ENCODE peak calls at places on chromosomes 4 and X, in four cellular contexts. One of them, this sample, is unnamed.

GRCh38 chrX:84155938-84156337 is 32.1 kb downstream of the RPS6KA6 start:
- DNase-seq in H9: no peak
- DNase-seq in H1: no peak
- DNase-seq in IMR-90: peak; percentile 35
- DNase-seq in this sample: no peak

GRCh38 chr4:145909331-145909730 is 29.3 kb downstream of the ZNF827 start:
- DNase-seq in H9: peak; percentile 90
- DNase-seq in H1: peak; percentile 13
- DNase-seq in IMR-90: no peak
- DNase-seq in this sample: no peak

GRCh38 chr4:92129408-92129994 is 174.3 kb upstream of the GRID2 start:
- DNase-seq in H9: no peak
- DNase-seq in H1: no peak
- DNase-seq in IMR-90: no peak
- DNase-seq in this sample: no peak

GRCh38 chrX:989959-990510 is 222.4 kb downstream of the CRLF2 start:
- DNase-seq in H9: peak; percentile 87
- DNase-seq in H1: no peak
- DNase-seq in IMR-90: peak; percentile 56
- DNase-seq in this sample: peak; percentile 65

GRCh38 chr4:151048913-151049312 is 33.8 kb upstream of the LRBA start:
- DNase-seq in H9: no peak
- DNase-seq in H1: no peak
- DNase-seq in IMR-90: no peak
- DNase-seq in this sample: no peak

GRCh38 chr4:152460488-152460887 is 75.4 kb downstream of the FBXW7 start:
- DNase-seq in H9: no peak
- DNase-seq in H1: no peak
- DNase-seq in IMR-90: peak; percentile 78
- DNase-seq in this sample: peak; percentile 90

GRCh38 chr4:185165605-185166063 is 22.6 kb downstream of the SLC25A4 start:
- DNase-seq in H9: no peak
- DNase-seq in H1: no peak
- DNase-seq in IMR-90: peak; percentile 87
- DNase-seq in this sample: peak; percentile 75

GRCh38 chr4:24979554-24979953 is 51.2 kb downstream of the LGI2 start:
- DNase-seq in H9: peak; percentile 5
- DNase-seq in H1: no peak
- DNase-seq in IMR-90: no peak
- DNase-seq in this sample: no peak

GRCh38 chrX:150730719-150731118 is 37.5 kb downstream of the MTMR1 start:
- DNase-seq in H9: no peak
- DNase-seq in H1: no peak
- DNase-seq in IMR-90: peak; percentile 55
- DNase-seq in this sample: no peak

GRCh38 chr4:4260185-4260751 is 12.2 kb upstream of the TMEM128 start:
- DNase-seq in H9: no peak
- DNase-seq in H1: no peak
- DNase-seq in IMR-90: peak; percentile 63
- DNase-seq in this sample: peak; percentile 48

GRCh38 chrX:8726031-8726652 is 5.8 kb downstream of the ANOS1 start:
- DNase-seq in H9: no peak
- DNase-seq in H1: no peak
- DNase-seq in IMR-90: no peak
- DNase-seq in this sample: peak; percentile 35

GRCh38 chrX:20374866-20375530 is 108.3 kb upstream of the RPS6KA3 start:
- DNase-seq in H9: no peak
- DNase-seq in H1: no peak
- DNase-seq in IMR-90: no peak
- DNase-seq in this sample: peak; percentile 39

GRCh38 chr4:18980516-18981233 is 959.1 kb upstream of the LCORL start:
- DNase-seq in H9: no peak
- DNase-seq in H1: no peak
- DNase-seq in IMR-90: no peak
- DNase-seq in this sample: no peak

GRCh38 chr4:145709843-145710242 is 29.9 kb downstream of the C4orf51 start:
- DNase-seq in H9: no peak
- DNase-seq in H1: no peak
- DNase-seq in IMR-90: peak; percentile 98
- DNase-seq in this sample: peak; percentile 84

GRCh38 chrX:128518508-128518907 is 466.3 kb upstream of the ACTRT1 start:
- DNase-seq in H9: no peak
- DNase-seq in H1: no peak
- DNase-seq in IMR-90: peak; percentile 1
- DNase-seq in this sample: peak; percentile 0

GRCh38 chr4:128847074-128847724 is 37.7 kb downstream of the JADE1 start:
- DNase-seq in H9: no peak
- DNase-seq in H1: no peak
- DNase-seq in IMR-90: peak; percentile 36
- DNase-seq in this sample: no peak

GRCh38 chrX:143788265-143788664 is 67.7 kb upstream of the SPANXN2 start:
- DNase-seq in H9: no peak
- DNase-seq in H1: no peak
- DNase-seq in IMR-90: no peak
- DNase-seq in this sample: peak; percentile 46

GRCh38 chr4:184684491-184685189 is 35.1 kb downstream of the PRIMPOL start:
- DNase-seq in H9: no peak
- DNase-seq in H1: no peak
- DNase-seq in IMR-90: peak; percentile 17
- DNase-seq in this sample: peak; percentile 17

GRCh38 chrX:15947648-15948317 is 93.2 kb upstream of the AP1S2 start:
- DNase-seq in H9: peak; percentile 82
- DNase-seq in H1: peak; percentile 33
- DNase-seq in IMR-90: peak; percentile 63
- DNase-seq in this sample: peak; percentile 53

GRCh38 chr4:76813070-76813469 is 84.9 kb downstream of the SOWAHB start:
- DNase-seq in H9: no peak
- DNase-seq in H1: no peak
- DNase-seq in IMR-90: no peak
- DNase-seq in this sample: no peak

GRCh38 chrX:23334871-23335599 is 386 bp downstream of the PTCHD1 start:
- DNase-seq in H9: peak; percentile 57
- DNase-seq in H1: no peak
- DNase-seq in IMR-90: no peak
- DNase-seq in this sample: no peak

GRCh38 chr4:137610960-137611359 is 78.7 kb upstream of the PCDH18 start:
- DNase-seq in H9: peak; percentile 41
- DNase-seq in H1: no peak
- DNase-seq in IMR-90: peak; percentile 19
- DNase-seq in this sample: peak; percentile 41

GRCh38 chr4:36128689-36129088 is 115.6 kb downstream of the ARAP2 start:
- DNase-seq in H9: no peak
- DNase-seq in H1: no peak
- DNase-seq in IMR-90: peak; percentile 1
- DNase-seq in this sample: peak; percentile 49

GRCh38 chr4:98283219-98284199 is 22.3 kb downstream of the RAP1GDS1 start:
- DNase-seq in H9: no peak
- DNase-seq in H1: no peak
- DNase-seq in IMR-90: peak; percentile 55
- DNase-seq in this sample: no peak

GRCh38 chr4:136864580-136865185 is 667.6 kb downstream of the PCDH18 start:
- DNase-seq in H9: no peak
- DNase-seq in H1: no peak
- DNase-seq in IMR-90: peak; percentile 81
- DNase-seq in this sample: peak; percentile 80

GRCh38 chrX:68443155-68443868 is 10.0 kb upstream of the OPHN1 start:
- DNase-seq in H9: no peak
- DNase-seq in H1: no peak
- DNase-seq in IMR-90: peak; percentile 15
- DNase-seq in this sample: peak; percentile 13

GRCh38 chr4:150229538-150229937 is 151.3 kb downstream of the DCLK2 start:
- DNase-seq in H9: no peak
- DNase-seq in H1: no peak
- DNase-seq in IMR-90: peak; percentile 93
- DNase-seq in this sample: peak; percentile 74

GRCh38 chrX:16778545-16778944 is 7.7 kb upstream of the TXLNG start:
- DNase-seq in H9: no peak
- DNase-seq in H1: no peak
- DNase-seq in IMR-90: peak; percentile 16
- DNase-seq in this sample: no peak

GRCh38 chr4:88779431-88779830 is 81.8 kb upstream of the NAP1L5 start:
- DNase-seq in H9: no peak
- DNase-seq in H1: no peak
- DNase-seq in IMR-90: peak; percentile 23
- DNase-seq in this sample: no peak

GRCh38 chr4:137076908-137077307 is 455.4 kb downstream of the PCDH18 start:
- DNase-seq in H9: no peak
- DNase-seq in H1: no peak
- DNase-seq in IMR-90: no peak
- DNase-seq in this sample: no peak

GRCh38 chr4:103397527-103397926 is 199.4 kb upstream of the CENPE start:
- DNase-seq in H9: no peak
- DNase-seq in H1: no peak
- DNase-seq in IMR-90: no peak
- DNase-seq in this sample: peak; percentile 6

GRCh38 chr4:14379148-14379547 is 623.1 kb upstream of the CPEB2 start:
- DNase-seq in H9: no peak
- DNase-seq in H1: no peak
- DNase-seq in IMR-90: no peak
- DNase-seq in this sample: peak; percentile 1

GRCh38 chr4:14386196-14386595 is 616.1 kb upstream of the CPEB2 start:
- DNase-seq in H9: no peak
- DNase-seq in H1: no peak
- DNase-seq in IMR-90: no peak
- DNase-seq in this sample: no peak

GRCh38 chr4:14387647-14388046 is 614.6 kb upstream of the CPEB2 start:
- DNase-seq in H9: no peak
- DNase-seq in H1: no peak
- DNase-seq in IMR-90: no peak
- DNase-seq in this sample: no peak

GRCh38 chr4:14384824-14385223 is 617.5 kb upstream of the CPEB2 start:
- DNase-seq in H9: no peak
- DNase-seq in H1: no peak
- DNase-seq in IMR-90: no peak
- DNase-seq in this sample: no peak

DNA sequence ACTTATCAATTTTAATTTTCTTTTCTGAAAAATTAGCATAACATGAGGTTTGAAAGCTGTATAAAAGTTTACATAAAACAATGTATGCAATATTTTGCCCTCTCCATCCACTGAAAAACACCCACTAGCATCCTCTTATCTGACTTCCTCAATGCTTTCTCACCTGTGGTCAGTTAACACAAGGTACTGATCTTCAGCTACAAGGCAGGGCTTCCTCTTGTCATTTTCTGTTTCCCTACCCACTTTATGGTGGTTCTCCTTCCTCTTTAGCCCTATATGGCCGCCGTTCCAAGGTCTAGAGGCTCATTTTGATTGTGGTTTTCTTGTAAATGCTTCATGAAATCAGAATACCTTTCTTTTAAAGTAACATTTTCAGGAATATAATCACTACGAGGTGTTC is 618.6 kb upstream of the CPEB2 start:
- DNase-seq in H9: no peak
- DNase-seq in H1: no peak
- DNase-seq in IMR-90: no peak
- DNase-seq in this sample: no peak
- H2AFZ ChIP-seq in H9: no peak overlapping the region
- H2AFZ ChIP-seq in H1: no peak overlapping the region
- H2AFZ ChIP-seq in IMR-90: no peak overlapping the region
- H2AFZ ChIP-seq in this sample: no peak overlapping the region

GRCh38 chr4:8035371-8035780 is 95.7 kb upstream of the AFAP1 start:
- DNase-seq in H9: no peak
- DNase-seq in H1: no peak
- DNase-seq in IMR-90: peak; percentile 51
- DNase-seq in this sample: peak; percentile 29

GRCh38 chr4:8038083-8038482 is 98.4 kb upstream of the AFAP1 start:
- DNase-seq in H9: no peak
- DNase-seq in H1: no peak
- DNase-seq in IMR-90: no peak
- DNase-seq in this sample: no peak

GRCh38 chr4:8038702-8039251 is 99.1 kb upstream of the AFAP1 start:
- DNase-seq in H9: no peak
- DNase-seq in H1: no peak
- DNase-seq in IMR-90: no peak
- DNase-seq in this sample: no peak

GRCh38 chr4:8039290-8039689 is 99.6 kb upstream of the AFAP1 start:
- DNase-seq in H9: no peak
- DNase-seq in H1: no peak
- DNase-seq in IMR-90: no peak
- DNase-seq in this sample: no peak

GRCh38 chr4:8037150-8037769 is 97.6 kb upstream of the AFAP1 start:
- DNase-seq in H9: no peak
- DNase-seq in H1: no peak
- DNase-seq in IMR-90: no peak
- DNase-seq in this sample: no peak
- H2BK120ac ChIP-seq in H9: no peak overlapping the region
- H2BK120ac ChIP-seq in H1: no peak overlapping the region
- H2BK120ac ChIP-seq in IMR-90: no peak overlapping the region
- H2BK120ac ChIP-seq in this sample: no peak overlapping the region

DNA sequence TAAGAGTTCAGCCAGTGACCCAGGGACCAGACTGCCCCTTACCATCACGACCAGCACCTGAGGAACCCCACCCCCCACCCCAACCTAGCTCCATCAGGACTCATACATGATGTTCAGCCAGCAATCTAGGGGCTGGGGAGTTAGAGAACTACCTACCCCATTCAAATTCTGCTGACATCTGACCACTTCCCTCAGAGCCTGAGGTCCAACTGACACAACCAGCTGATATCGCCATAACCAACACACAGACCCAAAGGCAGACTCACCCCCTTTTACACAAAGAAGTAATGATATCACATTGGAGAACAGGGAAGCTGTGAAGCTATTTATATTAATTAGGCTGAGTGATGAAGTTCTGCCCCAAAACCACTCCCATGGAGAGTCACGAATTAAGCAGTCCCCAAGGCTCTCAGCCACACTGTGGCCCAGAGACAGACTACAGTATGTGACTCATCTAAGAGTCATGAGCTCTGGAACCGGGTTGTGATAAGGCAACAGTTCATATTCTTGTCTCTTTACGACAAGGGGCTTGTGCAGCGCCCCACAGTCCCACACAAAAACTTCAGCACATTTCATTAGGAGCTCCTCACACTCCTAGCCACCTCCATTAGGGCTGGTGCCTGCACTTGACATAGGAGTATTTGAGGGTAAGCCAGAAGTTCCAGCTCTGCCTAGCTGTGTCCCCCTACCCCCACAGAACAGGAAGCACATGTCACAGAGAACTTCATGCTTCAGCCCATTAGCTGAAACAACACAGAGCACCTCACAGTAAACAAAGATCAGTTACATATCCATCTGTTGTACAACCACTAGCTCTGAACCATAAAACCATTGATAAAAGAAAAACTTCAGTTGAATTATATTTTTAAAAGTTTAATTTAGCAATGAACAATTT is 184.7 kb upstream of the ZCCHC13 start:
- DNase-seq in H9: no peak
- DNase-seq in H1: no peak
- DNase-seq in IMR-90: peak; percentile 57
- DNase-seq in this sample: peak; percentile 86
- H2BK5ac ChIP-seq in H9: no peak overlapping the region
- H2BK5ac ChIP-seq in H1: no peak overlapping the region
- H2BK5ac ChIP-seq in IMR-90: peak overlapping the region; percentile 50
- H2BK5ac ChIP-seq in this sample: no peak overlapping the region

GRCh38 chr4:139297001-139297410 is 4.3 kb upstream of the NAA15 start:
- DNase-seq in H9: no peak
- DNase-seq in H1: no peak
- DNase-seq in IMR-90: peak; percentile 54
- DNase-seq in this sample: peak; percentile 57
- H2AFZ ChIP-seq in H9: no peak overlapping the region
- H2AFZ ChIP-seq in H1: no peak overlapping the region
- H2AFZ ChIP-seq in IMR-90: no peak overlapping the region
- H2AFZ ChIP-seq in this sample: no peak overlapping the region

GRCh38 chr4:110119880-110120279 is 78.5 kb downstream of the ELOVL6 start:
- DNase-seq in H9: no peak
- DNase-seq in H1: no peak
- DNase-seq in IMR-90: peak; percentile 76
- DNase-seq in this sample: peak; percentile 82
- H2BK120ac ChIP-seq in H9: no peak overlapping the region
- H2BK120ac ChIP-seq in H1: no peak overlapping the region
- H2BK120ac ChIP-seq in IMR-90: no peak overlapping the region
- H2BK120ac ChIP-seq in this sample: no peak overlapping the region